ENCODE peak calls at places on chromosomes 12 and 14, in ten cellular contexts. I, L, T, E, A, M, J, G, V and U are unnamed samples.
A peak's percentile ranks its signal among the peaks of the same experiment; 100 is the strongest.

GRCh38 chr12:40819427-40820108 is 127.3 kb downstream of the CNTN1 start:
- DNase-seq in J (no peak), I (peak; percentile 57), E (peak; percentile 90), L (no peak), M (no peak), G (peak; percentile 17), V (no peak), T (no peak), A (no peak), U (peak; percentile 28)

GRCh38 chr14:35365130-35366047 is 39.2 kb downstream of the NFKBIA start:
- DNase-seq in I (peak; percentile 75), V (peak; percentile 93), T (peak; percentile 89), L (peak; percentile 92), J (peak; percentile 47), G (no peak), M (peak; percentile 83), E (no peak), A (no peak), U (no peak)

GRCh38 chr12:122060069-122060468 is 18.5 kb upstream of the MLXIP start:
- DNase-seq in E (no peak), M (no peak), G (no peak), L (no peak), A (no peak), I (no peak), J (no peak), T (no peak), V (no peak), U (no peak)

GRCh38 chr12:107317751-107318553 is 224.6 kb upstream of the CRY1 start:
- DNase-seq in L (peak; percentile 88), A (no peak), E (peak; percentile 96), I (peak; percentile 90), M (no peak), J (peak; percentile 31), T (peak; percentile 92), V (peak; percentile 65), G (peak; percentile 72), U (peak; percentile 85)

GRCh38 chr12:40152783-40153383 is 47.0 kb upstream of the SLC2A13 start:
- DNase-seq in T (peak; percentile 1), I (peak; percentile 54), G (peak; percentile 49), M (peak; percentile 0), V (peak; percentile 56), A (peak; percentile 66), E (no peak), J (peak; percentile 70), L (peak; percentile 32), U (no peak)

GRCh38 chr12:107912421-107913004 is 138.0 kb downstream of the ASCL4 start:
- DNase-seq in T (no peak), M (no peak), A (no peak), V (peak; percentile 25), E (peak; percentile 89), I (peak; percentile 56), L (no peak), G (peak; percentile 63), J (peak; percentile 66), U (no peak)

GRCh38 chr14:94174622-94175402 is 690 bp downstream of the PPP4R4 start:
- DNase-seq in G (peak; percentile 19), I (no peak), M (no peak), T (no peak), E (peak; percentile 58), A (no peak), J (no peak), V (no peak), L (no peak), U (no peak)

GRCh38 chr12:3473171-3473570 is 17.8 kb upstream of the PRMT8 start:
- DNase-seq in G (no peak), V (no peak), I (no peak), A (no peak), T (no peak), L (no peak), M (no peak), J (no peak), E (peak; percentile 24), U (no peak)

GRCh38 chr14:106586098-106586704 is 1059.8 kb downstream of the TMEM121 start:
- DNase-seq in G (no peak), J (peak; percentile 51), T (no peak), L (no peak), M (no peak), I (no peak), V (no peak), E (no peak), A (peak; percentile 81), U (no peak)

GRCh38 chr14:89027097-89027740 is 202.8 kb downstream of the TTC8 start:
- DNase-seq in M (no peak), L (peak; percentile 33), A (peak; percentile 54), G (peak; percentile 56), J (peak; percentile 68), V (peak; percentile 28), T (no peak), E (peak; percentile 70), I (peak; percentile 72), U (peak; percentile 77)

GRCh38 chr14:52399886-52400599 is 85.9 kb downstream of the PTGER2 start:
- DNase-seq in L (peak; percentile 74), G (no peak), J (no peak), M (no peak), A (no peak), I (no peak), V (peak; percentile 50), T (peak; percentile 27), E (no peak), U (no peak)

GRCh38 chr12:32566663-32567634 is 112.2 kb upstream of the DNM1L start:
- DNase-seq in A (no peak), M (no peak), I (no peak), G (no peak), V (no peak), J (no peak), T (peak; percentile 47), E (no peak), L (peak; percentile 10), U (no peak)

GRCh38 chr12:66149702-66150398 is 19.3 kb upstream of the LLPH start:
- DNase-seq in J (no peak), A (no peak), V (peak; percentile 30), E (no peak), G (no peak), L (no peak), I (no peak), T (no peak), M (no peak), U (no peak)
- TF ChIP-seq CTCF in J (no peak), A (no peak), V (peak; percentile 12), E (peak; percentile 48), G (peak; percentile 43), L (no peak), I (no peak), T (no peak), M (peak; percentile 53), U (peak; percentile 45)

DNA sequence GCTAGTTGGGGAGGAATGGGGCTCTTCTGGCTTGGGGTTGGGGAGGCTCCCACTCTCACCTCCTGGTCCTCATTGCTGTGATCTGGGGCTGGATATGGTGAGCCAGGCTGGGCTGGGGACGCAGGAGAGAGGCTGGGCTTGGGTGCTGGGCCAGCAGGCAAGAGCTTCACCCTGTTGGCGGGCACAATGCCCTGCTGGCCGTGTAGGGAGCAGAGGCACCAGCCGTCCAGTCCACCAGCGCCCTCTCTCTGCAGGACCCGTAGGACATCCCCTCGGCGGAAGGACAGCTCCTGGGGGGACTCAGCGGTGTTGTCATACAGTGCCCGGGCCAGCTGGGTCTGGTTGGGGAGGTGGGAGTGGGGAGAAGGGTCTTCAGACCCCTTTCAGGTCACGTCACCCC is 4.5 kb downstream of the EFS start:
- DNase-seq in V (no peak), E (peak; percentile 69), M (no peak), T (no peak), L (no peak), A (peak; percentile 9), I (no peak), G (no peak), J (no peak), U (no peak)
- TF ChIP-seq CTCF in V (no peak), E (peak; percentile 54), M (peak; percentile 43), T (no peak), L (peak; percentile 9), A (no peak), I (no peak), G (no peak), J (no peak), U (no peak)

DNA sequence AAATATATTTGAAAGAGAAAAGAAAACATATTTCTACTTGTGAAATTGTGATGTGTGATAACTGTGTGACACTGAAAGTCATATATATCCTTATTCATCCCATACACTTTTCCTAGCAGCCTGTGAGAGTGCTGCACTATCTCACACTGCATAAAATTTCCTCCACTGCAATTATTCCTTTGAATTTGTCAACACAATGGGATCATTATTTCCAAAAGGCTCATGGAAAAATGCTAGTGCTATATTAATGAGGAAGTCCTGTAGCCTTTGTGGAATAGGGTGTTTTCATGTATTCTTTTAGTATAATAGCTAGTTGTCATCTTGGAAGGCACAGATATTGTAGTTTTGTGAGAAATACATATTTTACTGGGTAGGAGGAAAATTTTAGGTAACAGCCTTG is 504.1 kb downstream of the RPL10L start:
- DNase-seq in I (no peak), E (no peak), V (no peak), T (no peak), M (no peak), J (no peak), A (no peak), L (no peak), G (no peak), U (no peak)
- TF ChIP-seq CTCF in I (no peak), E (no peak), V (no peak), T (no peak), M (no peak), J (no peak), A (no peak), L (no peak), G (no peak), U (no peak)

DNA sequence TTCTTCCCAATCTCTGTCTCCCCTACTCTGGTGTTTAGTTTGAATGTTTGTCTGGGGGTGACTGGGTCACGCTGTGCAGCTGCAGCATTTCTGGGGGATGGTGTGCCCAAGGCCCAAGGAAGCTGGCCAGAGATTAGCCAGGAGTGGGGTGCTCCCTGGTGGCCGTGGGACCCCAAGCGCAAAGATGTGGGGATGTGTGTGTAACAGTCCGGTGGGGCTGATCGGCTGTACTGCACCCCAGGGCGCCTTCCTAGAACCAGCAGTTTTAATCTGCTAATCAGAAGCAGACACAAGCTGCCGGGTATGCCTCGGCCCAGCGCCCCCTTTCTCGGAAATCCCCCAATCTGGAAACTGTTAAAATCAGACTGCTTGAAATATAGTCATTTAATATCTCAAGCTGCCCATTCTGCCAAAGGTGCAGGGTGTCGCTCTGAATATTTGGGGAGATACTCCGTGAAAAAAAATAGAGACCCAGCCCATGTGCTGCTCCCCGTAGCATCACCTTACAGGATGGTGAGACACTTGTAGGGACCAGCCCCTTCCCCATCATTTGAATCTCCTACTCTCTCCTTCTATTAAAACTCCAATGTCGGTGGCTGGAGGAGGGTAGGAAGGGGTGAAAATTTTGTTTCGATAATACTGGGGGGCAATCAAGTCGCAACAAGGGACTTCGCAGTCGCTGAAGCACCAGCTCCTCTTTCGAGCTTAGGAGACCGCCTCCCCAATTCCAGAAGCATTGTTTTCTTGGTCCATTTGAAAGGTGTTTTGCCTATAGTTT is 4.3 kb downstream of the HOXC9 start:
- DNase-seq in M (no peak), V (peak; percentile 52), A (no peak), J (no peak), T (no peak), I (peak; percentile 46), L (no peak), E (no peak), G (no peak), U (no peak)
- TF ChIP-seq CTCF in M (peak; percentile 43), V (peak; percentile 18), A (no peak), J (no peak), T (no peak), I (no peak), L (no peak), E (no peak), G (no peak), U (no peak)